ENCODE peak calls at places on chromosome 1, in five cellular contexts. R is sigmoid colon, M is IMR-90, Y is adrenal gland, A is heart left ventricle. N is an unnamed sample.

GRCh38 chr1:245258271-245258920 is 103.6 kb downstream of the KIF26B start:
- DNase-seq in A (no peak), R (no peak), Y (no peak), M (no peak), N (no peak)

GRCh38 chr1:201383647-201384405 is 6.3 kb upstream of the TNNT2 start:
- DNase-seq in R (no peak), Y (no peak), M (peak), A (no peak), N (no peak)

GRCh38 chr1:54865238-54866073 is 21.5 kb downstream of the DHCR24 start:
- DNase-seq in M (no peak), A (no peak), Y (no peak), R (no peak), N (no peak)

GRCh38 chr1:245054105-245054831 is 100.5 kb upstream of the KIF26B start:
- DNase-seq in A (no peak), Y (no peak), M (no peak), R (no peak), N (no peak)

GRCh38 chr1:149846600-149847466 is 52.5 kb upstream of the BOLA1 start:
- DNase-seq in Y (no peak), A (no peak), R (no peak), M (no peak), N (no peak)

GRCh38 chr1:5562769-5563168 is 429.5 kb downstream of the NPHP4 start:
- DNase-seq in R (no peak), Y (no peak), A (no peak), M (no peak), N (peak)

GRCh38 chr1:66893712-66894111 is 30.9 kb downstream of the DNAI4 start:
- DNase-seq in M (peak), R (no peak), Y (no peak), A (no peak), N (no peak)

GRCh38 chr1:115469703-115470476 is 131.8 kb upstream of the NGF start:
- DNase-seq in A (peak), R (no peak), Y (peak), M (peak), N (peak)

GRCh38 chr1:155933591-155934096 is 569 bp downstream of the KHDC4 start:
- DNase-seq in M (no peak), Y (no peak), R (no peak), A (no peak), N (peak)

GRCh38 chr1:7594714-7595295 is 176.3 kb upstream of the VAMP3 start:
- DNase-seq in R (peak), Y (no peak), A (no peak), M (no peak), N (no peak)

GRCh38 chr1:248884632-248885295 is 21.3 kb upstream of the PGBD2 start:
- DNase-seq in M (peak), Y (no peak), R (no peak), A (no peak), N (no peak)

GRCh38 chr1:17523487-17524029 is 15.9 kb upstream of the ARHGEF10L start:
- DNase-seq in Y (peak), M (no peak), R (no peak), A (no peak), N (no peak)

GRCh38 chr1:3827813-3828307 is 29.2 kb downstream of the CEP104 start:
- DNase-seq in A (no peak), R (peak), M (peak), Y (no peak), N (no peak)

GRCh38 chr1:94125551-94126514 is 4.9 kb upstream of the ABCA4 start:
- DNase-seq in A (no peak), R (no peak), M (no peak), Y (no peak), N (no peak)

GRCh38 chr1:109425902-109426277 is 358 bp downstream of the PSMA5 start:
- DNase-seq in R (peak), M (peak), A (no peak), Y (peak), N (no peak)

GRCh38 chr1:42334240-42335049 is 590 bp downstream of the FOXJ3 start:
- DNase-seq in M (peak), R (peak), A (peak), Y (peak), N (peak)

GRCh38 chr1:165857046-165857801 is 29.8 kb downstream of the UCK2 start:
- DNase-seq in Y (no peak), M (peak), A (no peak), R (no peak), N (no peak)

GRCh38 chr1:65832296-65832695 is 39.6 kb downstream of the PDE4B start:
- DNase-seq in M (peak), R (no peak), A (no peak), Y (no peak), N (no peak)

GRCh38 chr1:33219886-33220661 is 36.2 kb upstream of the ZNF362 start:
- DNase-seq in R (no peak), M (peak), Y (no peak), A (no peak), N (no peak)

GRCh38 chr1:89462250-89462649 is 62.4 kb upstream of the LRRC8B start:
- DNase-seq in R (no peak), M (no peak), A (no peak), Y (no peak), N (no peak)

GRCh38 chr1:43769350-43769908 is 62.1 kb downstream of the ST3GAL3 start:
- DNase-seq in M (no peak), Y (no peak), A (no peak), R (no peak), N (no peak)

GRCh38 chr1:226664413-226665101 is 74.5 kb downstream of the ITPKB start:
- DNase-seq in Y (no peak), A (peak), M (peak), R (peak), N (no peak)
- TF ChIP-seq POLR2A in Y (no peak), A (peak), M (peak), R (no peak), N (no peak)

GRCh38 chr1:174965006-174965971 is 34.5 kb upstream of the CACYBP start:
- DNase-seq in Y (no peak), A (no peak), R (no peak), M (peak), N (peak)
- H3K4me3 ChIP-seq in Y (no peak), A (no peak), R (no peak), M (no peak), N (no peak)

DNA sequence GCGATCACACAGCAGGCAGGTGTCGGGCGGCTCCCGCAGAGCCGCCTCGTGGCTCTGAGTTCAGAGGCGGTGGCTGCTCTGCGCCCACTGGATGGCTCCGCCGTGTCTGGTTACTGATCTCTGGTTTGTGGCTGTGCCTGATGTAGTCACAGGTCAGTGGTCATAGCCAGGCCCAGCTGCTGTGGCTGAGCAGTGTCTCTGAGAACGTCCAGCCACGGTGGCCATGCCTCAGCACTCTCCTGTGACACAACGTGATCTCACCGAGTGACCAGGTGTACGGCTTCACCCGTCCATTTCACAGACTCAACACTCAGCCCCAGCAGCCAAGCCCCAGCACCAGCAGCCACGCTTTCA is 61.2 kb downstream of the KCNN3 start:
- DNase-seq in A (no peak), R (no peak), Y (no peak), M (peak), N (no peak)
- TF ChIP-seq POLR2A in A (peak), R (no peak), Y (no peak), M (no peak), N (no peak)

GRCh38 chr1:10209905-10210810 is at the start of gene KIF1B:
- DNase-seq in A (peak), R (peak), Y (peak), M (peak), N (peak)

GRCh38 chr1:10211805-10212405 is 1.5 kb downstream of the KIF1B start:
- DNase-seq in M (no peak), Y (peak), R (no peak), A (no peak), N (no peak)

GRCh38 chr1:10210841-10211804 is 753 bp downstream of the KIF1B start:
- DNase-seq in R (peak), A (peak), M (peak), Y (peak), N (peak)

GRCh38 chr1:10213186-10213585 is 2.8 kb downstream of the KIF1B start:
- DNase-seq in M (no peak), Y (no peak), A (no peak), R (no peak), N (no peak)

DNA sequence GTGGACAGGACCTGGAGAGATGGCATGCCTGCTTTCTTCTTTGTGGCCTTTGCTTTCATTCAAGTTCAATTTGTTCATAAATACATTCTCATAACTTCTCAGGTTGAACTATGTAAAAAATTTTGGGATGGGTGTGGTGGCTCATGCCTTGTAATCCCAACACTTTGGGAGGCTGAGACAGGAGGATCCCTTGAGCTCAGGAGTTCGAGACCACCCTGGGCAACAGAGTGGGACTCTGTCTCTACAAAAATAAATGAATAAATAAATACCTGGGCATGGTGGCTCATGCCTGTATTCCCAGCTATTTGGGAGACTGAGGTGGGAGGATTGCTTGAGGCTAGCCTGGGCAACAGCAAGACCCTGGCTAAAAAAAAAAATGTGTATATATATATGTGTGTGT is 2.1 kb downstream of the KIF1B start:
- DNase-seq in M (no peak), R (no peak), A (no peak), Y (no peak), N (no peak)
- H3K4me3 ChIP-seq in M (peak), R (no peak), A (no peak), Y (peak), N (no peak)

DNA sequence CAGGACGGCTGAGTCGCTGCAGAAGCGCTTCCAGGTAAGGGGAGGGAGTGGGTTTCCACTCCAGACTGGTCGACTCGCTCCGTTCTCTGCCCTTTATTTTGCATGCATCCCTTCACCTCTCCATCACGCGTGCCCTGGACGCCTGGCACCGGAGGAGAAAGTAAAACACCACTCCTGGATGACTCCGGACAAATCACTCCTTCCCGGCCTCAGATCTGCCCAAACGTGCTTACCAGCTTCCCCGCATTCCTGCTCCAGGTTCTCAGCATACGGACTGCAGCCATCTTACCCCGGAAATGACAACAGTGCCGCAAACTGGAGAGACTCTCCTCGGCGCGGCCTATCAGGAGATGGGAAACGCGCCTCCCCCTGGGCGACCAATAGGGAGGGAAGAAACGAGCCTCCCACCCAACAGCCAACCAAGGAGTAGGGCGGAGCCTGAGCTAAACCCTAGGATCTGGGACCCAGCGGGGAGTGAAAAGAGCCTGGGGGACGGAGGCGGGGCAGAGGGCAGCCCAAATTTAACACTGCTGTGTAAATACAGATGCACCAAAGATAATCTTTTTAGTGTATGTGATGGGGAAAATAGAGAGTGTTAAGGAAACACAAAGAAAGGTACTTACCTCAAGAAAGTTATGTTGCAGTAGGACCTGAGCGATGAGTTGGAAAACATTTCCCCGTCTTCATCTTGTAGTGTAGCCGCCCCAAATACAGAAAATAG is at the start of gene DBT:
- DNase-seq in Y (peak), R (peak), M (peak), A (peak), N (peak)
- TF ChIP-seq POLR2A in Y (peak), R (peak), M (peak), A (peak), N (no peak)

DNA sequence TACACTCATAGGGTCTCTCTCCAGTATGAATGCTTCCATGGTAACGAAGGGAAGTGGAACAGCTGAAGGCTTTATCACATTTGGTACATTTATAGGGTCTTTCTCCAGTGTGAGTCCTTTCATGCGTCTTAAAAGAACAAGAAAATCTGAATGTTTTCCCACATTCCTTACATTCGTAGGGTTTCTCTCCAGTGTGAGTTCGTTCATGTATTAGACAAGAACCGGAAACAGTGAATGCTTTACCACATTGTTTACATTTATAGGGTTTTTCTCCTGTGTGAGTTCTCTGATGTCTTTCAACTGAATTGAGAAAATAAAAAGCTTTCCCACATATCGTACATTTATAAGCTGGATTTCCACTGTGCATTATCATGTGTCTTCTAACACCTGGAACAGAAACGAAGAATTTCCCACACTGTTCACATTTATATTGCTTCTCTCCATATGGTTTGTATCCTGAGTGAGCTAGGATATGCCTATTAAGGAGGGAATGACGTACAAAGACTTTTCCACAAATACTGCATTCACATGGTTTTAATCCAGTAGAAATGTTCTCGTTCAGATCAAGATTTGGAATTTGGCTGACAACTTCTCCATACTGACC is 3.4 kb downstream of the ZNF669 start:
- DNase-seq in Y (no peak), M (no peak), A (no peak), R (no peak), N (no peak)
- H3K4me3 ChIP-seq in Y (no peak), M (no peak), A (no peak), R (no peak), N (no peak)

GRCh38 chr1:172815740-172816139 is 156.8 kb downstream of the FASLG start:
- DNase-seq in A (no peak), R (no peak), Y (no peak), M (peak), N (no peak)

GRCh38 chr1:172823534-172823933 is 164.6 kb downstream of the FASLG start:
- DNase-seq in A (no peak), M (peak), R (no peak), Y (no peak), N (no peak)

GRCh38 chr1:172821609-172822274 is 162.8 kb downstream of the FASLG start:
- DNase-seq in Y (peak), M (peak), R (no peak), A (no peak), N (peak)

GRCh38 chr1:172820759-172821158 is 161.9 kb downstream of the FASLG start:
- DNase-seq in R (no peak), Y (no peak), A (no peak), M (peak), N (no peak)

DNA sequence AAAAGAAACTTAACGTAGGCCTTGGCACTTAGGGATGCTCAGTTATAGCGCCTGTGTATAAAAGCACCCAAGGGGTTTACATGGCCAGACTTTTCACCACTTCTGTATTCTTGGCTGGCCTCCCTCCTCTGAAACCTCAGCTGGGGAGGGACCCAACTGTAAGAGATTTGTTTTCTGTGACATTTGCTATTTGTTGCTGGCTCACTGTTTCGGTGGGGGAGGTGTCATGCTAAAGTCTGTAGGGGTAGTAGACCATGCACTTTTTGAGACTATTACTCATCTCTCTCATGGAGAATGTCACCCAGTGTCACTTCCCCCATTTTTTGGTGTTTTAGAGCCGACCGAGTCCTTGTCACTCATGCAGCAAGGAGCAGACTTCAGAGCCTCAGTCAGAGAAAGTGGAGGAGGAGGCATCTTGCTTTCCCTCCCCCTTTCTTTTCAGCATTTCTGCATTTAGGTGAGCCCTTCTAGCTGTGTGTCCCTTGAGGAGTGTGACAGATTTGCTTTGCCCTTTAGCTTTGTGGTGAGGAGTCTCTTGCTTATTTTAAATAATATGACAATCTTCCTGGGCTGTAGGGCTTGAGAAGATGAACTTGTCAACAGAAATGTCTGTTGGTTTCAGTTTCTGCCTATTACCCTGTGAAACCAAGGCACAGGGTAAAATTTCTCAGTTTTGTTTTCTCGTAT is 160.1 kb downstream of the FASLG start:
- DNase-seq in R (no peak), M (no peak), A (no peak), Y (no peak), N (no peak)
- TF ChIP-seq POLR2A in R (no peak), M (no peak), A (no peak), Y (no peak), N (no peak)